ENCODE peak calls at places on chromosomes 3 and 15, in six cellular contexts. O is activated naive CD4-positive, alpha-beta T cell; Q is AG20443; F is activated gamma-delta T cell treated with Interleukin-2 at 50 U/mL for 16 hours; W is nephron progenitor cell; X is RWPE1. C is an unnamed sample.
A peak's percentile ranks its signal among the peaks of the same experiment; 100 is the strongest.

GRCh38 chr15:46442901-46443590 is 808.2 kb downstream of the SQOR start:
- DNase-seq in F (no peak), Q (peak; percentile 22), W (no peak), X (no peak), O (no peak), C (no peak)

GRCh38 chr3:39531681-39532080 is 64.2 kb downstream of the MOBP start:
- DNase-seq in Q (peak; percentile 48), O (no peak), F (no peak), X (peak; percentile 62), W (no peak), C (no peak)

GRCh38 chr15:96252148-96252547 is 78.4 kb upstream of the NR2F2 start:
- DNase-seq in W (no peak), F (no peak), O (no peak), X (no peak), Q (no peak), C (no peak)

GRCh38 chr15:35746121-35746520 is 200.2 kb upstream of the DPH6 start:
- DNase-seq in X (no peak), O (no peak), Q (peak; percentile 9), W (no peak), F (no peak), C (no peak)

GRCh38 chr3:63351159-63352007 is 73.3 kb downstream of the SYNPR start:
- DNase-seq in F (no peak), X (peak; percentile 18), O (no peak), Q (peak; percentile 57), W (peak; percentile 12), C (no peak)

GRCh38 chr3:12990306-12990705 is 82.9 kb downstream of the IQSEC1 start:
- DNase-seq in W (no peak), Q (no peak), O (no peak), X (no peak), F (no peak), C (no peak)

GRCh38 chr15:86855307-86855706 is 775.6 kb downstream of the AGBL1 start:
- DNase-seq in X (no peak), F (no peak), W (no peak), O (no peak), Q (no peak), C (no peak)

GRCh38 chr3:61650276-61650675 is 88.9 kb downstream of the PTPRG start:
- DNase-seq in W (no peak), X (no peak), F (no peak), O (no peak), Q (peak; percentile 83), C (peak; percentile 29)

C was measured in omental fat pad.